ENCODE peak calls at places on chromosomes 6 and 20, in ten cellular contexts. S is EH; M is endothelial cell of umbilical vein; D is AG09319; Z is hepatic stellate cell; K is T-helper 1 cell; B is stimulated activated CD8-positive, alpha-beta memory T cell treated with anti-CD3 and anti-CD28 coated beads, Interleukin-7, amount 100 ng/mL, for 24 hours; G is activated T-helper 2 cell treated with anti-CD3 and anti-CD28 coated beads, Interferon-gamma antibody, Interleukin-2, Interleukin-4, amounts not matched to agents 10 μg/mL and 5 μg/mL and 100 μg/mL, durations not matched to agents 14 hours and 24 hours and 36 hours; Y is thoracic aorta; U is uterus. Q is an unnamed sample.

GRCh38 chr6:138716017-138716416 is 57.6 kb upstream of the CCDC28A start:
- DNase-seq in S (no peak), M (no peak), D (no peak), Z (no peak), K (no peak), B (no peak), G (no peak), Y (no peak), U (no peak), Q (no peak)

GRCh38 chr6:52389626-52390360 is 27.8 kb downstream of the PAQR8 start:
- DNase-seq in S (peak), M (peak), D (no peak), Z (no peak), K (no peak), B (no peak), G (peak), Y (no peak), U (peak), Q (peak)

GRCh38 chr20:32165836-32166545 is 41.6 kb downstream of the PLAGL2 start:
- DNase-seq in S (no peak), M (no peak), D (no peak), Z (no peak), K (no peak), B (no peak), G (no peak), Y (no peak), U (peak), Q (peak)

GRCh38 chr20:1310087-1310486 is 18.9 kb downstream of the SDCBP2 start:
- DNase-seq in S (no peak), M (no peak), D (no peak), Z (no peak), K (no peak), B (no peak), G (no peak), Y (no peak), U (no peak), Q (no peak)

GRCh38 chr6:32700391-32701040 is 34.1 kb upstream of the HLA-DQB1 start:
- DNase-seq in S (peak), M (peak), D (peak), Z (peak), K (no peak), B (no peak), G (no peak), Y (no peak), U (peak), Q (peak)

GRCh38 chr20:8855315-8855714 is 213.6 kb upstream of the PLCB4 start:
- DNase-seq in S (peak), M (no peak), D (no peak), Z (peak), K (no peak), B (no peak), G (no peak), Y (no peak), U (peak), Q (peak)

GRCh38 chr6:30533460-30534294 is 22.6 kb downstream of the GNL1 start:
- DNase-seq in S (no peak), M (no peak), D (no peak), Z (no peak), K (no peak), B (no peak), G (no peak), Y (no peak), U (no peak), Q (no peak)

GRCh38 chr6:145673504-145673903 is 61.8 kb downstream of the EPM2A start:
- DNase-seq in S (no peak), M (no peak), D (no peak), Z (no peak), K (no peak), B (no peak), G (no peak), Y (no peak), U (no peak), Q (no peak)

GRCh38 chr6:16432075-16433032 is 194.0 kb downstream of the GMPR start:
- DNase-seq in S (peak), M (peak), D (no peak), Z (peak), K (no peak), B (no peak), G (no peak), Y (no peak), U (no peak), Q (no peak)

GRCh38 chr20:58651548-58651822 is 402 bp downstream of the STX16 start:
- DNase-seq in S (no peak), M (peak), D (no peak), Z (no peak), K (no peak), B (no peak), G (no peak), Y (no peak), U (peak), Q (no peak)

GRCh38 chr20:32252189-32252588 is 25.3 kb upstream of the KIF3B start:
- DNase-seq in S (no peak), M (no peak), D (no peak), Z (no peak), K (no peak), B (peak), G (peak), Y (no peak), U (no peak), Q (no peak)

GRCh38 chr6:41429506-41430504 is 94.4 kb downstream of the NCR2 start:
- DNase-seq in S (no peak), M (no peak), D (no peak), Z (no peak), K (no peak), B (no peak), G (no peak), Y (no peak), U (no peak), Q (no peak)

GRCh38 chr20:48708116-48708515 is 119.7 kb downstream of the PREX1 start:
- DNase-seq in S (no peak), M (no peak), D (no peak), Z (no peak), K (no peak), B (no peak), G (no peak), Y (no peak), U (no peak), Q (no peak)

GRCh38 chr6:168177492-168177891 is 98.5 kb upstream of the FRMD1 start:
- DNase-seq in S (no peak), M (no peak), D (no peak), Z (no peak), K (no peak), B (no peak), G (no peak), Y (no peak), U (no peak), Q (no peak)

GRCh38 chr6:56220078-56220477 is 27.3 kb downstream of the COL21A1 start:
- DNase-seq in S (peak), M (no peak), D (no peak), Z (no peak), K (no peak), B (no peak), G (no peak), Y (no peak), U (no peak), Q (no peak)

GRCh38 chr6:119384444-119384843 is 34.9 kb upstream of the MAN1A1 start:
- DNase-seq in S (no peak), M (no peak), D (no peak), Z (no peak), K (no peak), B (no peak), G (no peak), Y (no peak), U (no peak), Q (no peak)

GRCh38 chr20:15889073-15889923 is 684.0 kb downstream of the KIF16B start:
- DNase-seq in S (no peak), M (no peak), D (peak), Z (no peak), K (no peak), B (no peak), G (no peak), Y (no peak), U (no peak), Q (no peak)

GRCh38 chr6:169093770-169094553 is 159.7 kb downstream of the THBS2 start:
- DNase-seq in S (no peak), M (no peak), D (no peak), Z (no peak), K (no peak), B (no peak), G (no peak), Y (no peak), U (no peak), Q (no peak)

GRCh38 chr6:104958720-104959452 is 2.0 kb downstream of the LIN28B start:
- DNase-seq in S (no peak), M (no peak), D (no peak), Z (no peak), K (no peak), B (no peak), G (no peak), Y (no peak), U (no peak), Q (no peak)

GRCh38 chr6:208973-209372 is 83.3 kb upstream of the DUSP22 start:
- DNase-seq in S (no peak), M (no peak), D (no peak), Z (no peak), K (no peak), B (no peak), G (no peak), Y (no peak), U (no peak), Q (no peak)

GRCh38 chr6:25316626-25317025 is 37.5 kb downstream of the CARMIL1 start:
- DNase-seq in S (no peak), M (no peak), D (no peak), Z (no peak), K (no peak), B (no peak), G (no peak), Y (no peak), U (no peak), Q (no peak)

GRCh38 chr6:1761472-1761871 is 151.8 kb downstream of the FOXC1 start:
- DNase-seq in S (no peak), M (no peak), D (no peak), Z (no peak), K (no peak), B (no peak), G (no peak), Y (no peak), U (no peak), Q (no peak)

GRCh38 chr6:3383525-3383924 is 73.3 kb downstream of the SLC22A23 start:
- DNase-seq in S (peak), M (no peak), D (no peak), Z (no peak), K (no peak), B (no peak), G (no peak), Y (no peak), U (peak), Q (no peak)

GRCh38 chr20:47273591-47274235 is 82.8 kb downstream of the ZMYND8 start:
- DNase-seq in S (peak), M (no peak), D (no peak), Z (no peak), K (no peak), B (no peak), G (no peak), Y (no peak), U (no peak), Q (no peak)

GRCh38 chr6:32082951-32083350 is 26.2 kb downstream of the TNXB start:
- DNase-seq in S (peak), M (no peak), D (peak), Z (peak), K (no peak), B (no peak), G (no peak), Y (no peak), U (peak), Q (peak)

GRCh38 chr6:2877057-2877882 is 25.8 kb downstream of the SERPINB9 start:
- DNase-seq in S (peak), M (peak), D (no peak), Z (no peak), K (no peak), B (no peak), G (no peak), Y (no peak), U (peak), Q (peak)

GRCh38 chr6:27795697-27796494 is 116.3 kb downstream of the OR2B2 start:
- DNase-seq in S (peak), M (peak), D (peak), Z (peak), K (peak), B (no peak), G (peak), Y (no peak), U (peak), Q (peak)

GRCh38 chr20:6769953-6770831 is 2.7 kb downstream of the BMP2 start:
- DNase-seq in S (peak), M (peak), D (no peak), Z (peak), K (no peak), B (no peak), G (no peak), Y (no peak), U (peak), Q (peak)